ENCODE peak calls at places on chromosomes 1 and 21, in ten cellular contexts. J is upper lobe of right lung, V is cardiac muscle cell, C is fibroblast of pulmonary artery, Q is transverse colon, F is Right ventricle myocardium superior, B is breast epithelium, N is lower lobe of right lung, K is GM04504, X is astrocyte of the hippocampus. Y is an unnamed sample.

GRCh38 chr21:33024278-33025103 is 1.2 kb upstream of the OLIG2 start:
- DNase-seq in X (no peak), V (no peak), N (no peak), J (no peak), C (no peak), B (no peak), F (no peak), K (no peak), Q (no peak), Y (no peak)

GRCh38 chr21:45593162-45594022 is 50.1 kb upstream of the PCBP3 start:
- DNase-seq in Q (no peak), F (no peak), J (peak), N (peak), K (no peak), X (no peak), C (no peak), B (no peak), V (no peak), Y (no peak)

GRCh38 chr1:65309317-65310077 is at the start of gene DNAJC6:
- DNase-seq in X (peak), B (peak), J (peak), N (peak), F (peak), C (peak), Q (peak), V (peak), K (peak), Y (peak)

GRCh38 chr1:80059940-80060339 is 1053.4 kb upstream of the ADGRL4 start:
- DNase-seq in F (no peak), C (peak), K (no peak), N (no peak), J (no peak), Q (no peak), B (no peak), X (no peak), V (peak), Y (no peak)

GRCh38 chr1:66292944-66293343 is 241.0 kb upstream of the SGIP1 start:
- DNase-seq in X (no peak), B (no peak), F (no peak), V (no peak), Q (no peak), N (no peak), K (no peak), J (no peak), C (no peak), Y (no peak)

GRCh38 chr1:94725566-94725965 is 94.6 kb upstream of the SLC44A3 start:
- DNase-seq in K (no peak), J (no peak), Q (no peak), V (peak), C (no peak), X (peak), F (no peak), N (no peak), B (no peak), Y (no peak)

GRCh38 chr21:16674949-16675348 is 837.9 kb upstream of the CXADR start:
- DNase-seq in V (no peak), N (no peak), J (no peak), X (no peak), B (no peak), K (no peak), C (no peak), F (no peak), Q (no peak), Y (no peak)

GRCh38 chr1:94017155-94017829 is 103.7 kb downstream of the ABCA4 start:
- DNase-seq in V (no peak), F (no peak), B (no peak), N (no peak), J (no peak), X (no peak), C (no peak), Q (no peak), K (no peak), Y (no peak)

GRCh38 chr21:25507522-25507921 is 99.8 kb downstream of the MRPL39 start:
- DNase-seq in F (no peak), B (no peak), K (no peak), N (no peak), Q (no peak), C (no peak), V (no peak), X (no peak), J (no peak), Y (no peak)

GRCh38 chr1:67332653-67333529 is 25.2 kb downstream of the IL12RB2 start:
- DNase-seq in B (no peak), F (no peak), N (no peak), V (no peak), C (no peak), J (no peak), K (no peak), X (no peak), Q (no peak), Y (no peak)

GRCh38 chr1:229913491-229913890 is 153.5 kb upstream of the GALNT2 start:
- DNase-seq in B (no peak), K (no peak), X (no peak), Q (no peak), J (no peak), C (no peak), F (no peak), N (no peak), V (no peak), Y (no peak)

GRCh38 chr1:91075233-91076135 is 53.6 kb upstream of the ZNF644 start:
- DNase-seq in X (no peak), C (peak), B (no peak), V (peak), F (no peak), K (no peak), J (no peak), Q (no peak), N (no peak), Y (no peak)

GRCh38 chr1:12078938-12079861 is 16.1 kb downstream of the TNFRSF8 start:
- DNase-seq in N (no peak), K (no peak), Q (no peak), X (peak), B (no peak), C (peak), J (no peak), V (peak), F (no peak), Y (peak)

GRCh38 chr1:1665815-1666251 is 7.0 kb upstream of the CDK11B start:
- DNase-seq in J (peak), K (no peak), F (no peak), N (peak), C (no peak), B (no peak), X (no peak), Q (no peak), V (peak), Y (no peak)

GRCh38 chr1:194295690-194296089 is 1109.3 kb upstream of the B3GALT2 start:
- DNase-seq in C (peak), F (no peak), K (no peak), X (peak), Q (no peak), B (no peak), V (peak), J (no peak), N (no peak), Y (peak)

GRCh38 chr1:234957330-234958065 is 171.1 kb downstream of the TOMM20 start:
- DNase-seq in K (no peak), B (no peak), X (peak), V (peak), F (no peak), Q (peak), C (peak), J (no peak), N (no peak), Y (peak)

GRCh38 chr1:246875041-246876026 is 56.4 kb downstream of the AHCTF1 start:
- DNase-seq in X (peak), C (peak), N (no peak), V (peak), B (no peak), Q (peak), J (no peak), K (peak), F (no peak), Y (peak)

GRCh38 chr1:44783697-44784093 is 4.3 kb downstream of the BEST4 start:
- DNase-seq in V (no peak), F (no peak), Q (no peak), C (no peak), N (no peak), J (no peak), B (no peak), X (peak), K (no peak), Y (no peak)

GRCh38 chr1:43584203-43584602 is 53.5 kb downstream of the PTPRF start:
- DNase-seq in V (no peak), B (no peak), J (no peak), C (no peak), N (no peak), X (no peak), Q (no peak), K (no peak), F (no peak), Y (no peak)

GRCh38 chr1:60134706-60135105 is 61.1 kb upstream of the C1orf87 start:
- DNase-seq in V (no peak), X (no peak), Q (no peak), J (no peak), C (no peak), B (no peak), N (no peak), K (no peak), F (no peak), Y (no peak)

GRCh38 chr1:12003762-12004161 is 15.5 kb upstream of the MIIP start:
- DNase-seq in B (no peak), V (no peak), J (no peak), F (peak), X (no peak), C (no peak), Q (no peak), K (no peak), N (no peak), Y (no peak)

GRCh38 chr1:40634901-40635655 is 30.4 kb downstream of the RIMS3 start:
- DNase-seq in J (no peak), C (peak), K (no peak), N (no peak), Q (no peak), F (no peak), X (no peak), V (no peak), B (no peak), Y (peak)

GRCh38 chr21:16113052-16113715 is 383.4 kb downstream of the USP25 start:
- DNase-seq in K (no peak), N (no peak), C (no peak), J (no peak), F (no peak), Q (no peak), X (no peak), B (no peak), V (no peak), Y (no peak)

GRCh38 chr1:234545512-234546386 is 64.2 kb downstream of the IRF2BP2 start:
- DNase-seq in C (no peak), K (no peak), Q (no peak), F (no peak), J (no peak), B (no peak), N (no peak), X (no peak), V (no peak), Y (no peak)

GRCh38 chr1:180898441-180899219 is 14.1 kb upstream of the KIAA1614 start:
- DNase-seq in N (no peak), K (no peak), B (no peak), C (peak), V (peak), F (no peak), Q (no peak), J (no peak), X (peak), Y (no peak)

GRCh38 chr1:53511323-53511932 is 52.2 kb downstream of the DMRTB1 start:
- DNase-seq in N (no peak), C (no peak), X (no peak), F (peak), Q (no peak), V (no peak), J (no peak), K (no peak), B (no peak), Y (no peak)

GRCh38 chr1:23777979-23778814 is at the start of gene PITHD1:
- DNase-seq in F (peak), N (peak), J (peak), X (peak), V (peak), C (peak), K (peak), B (peak), Q (peak), Y (peak)

GRCh38 chr1:1680031-1680911 is 12.3 kb downstream of the SLC35E2B start:
- DNase-seq in F (no peak), C (no peak), Q (no peak), X (no peak), K (no peak), V (no peak), J (no peak), B (peak), N (peak), Y (no peak)

GRCh38 chr1:117652421-117652820 is 46.6 kb downstream of the TENT5C start:
- DNase-seq in Q (no peak), C (no peak), K (no peak), F (no peak), N (no peak), B (no peak), J (no peak), X (no peak), V (no peak), Y (no peak)

GRCh38 chr1:17119076-17119743 is at the start of gene PADI2:
- DNase-seq in J (peak), K (no peak), B (peak), V (peak), Q (peak), N (peak), C (peak), F (peak), X (peak), Y (peak)

GRCh38 chr21:42865361-42866160 is 13.8 kb downstream of the WDR4 start:
- DNase-seq in C (no peak), K (no peak), N (peak), X (no peak), Q (no peak), J (peak), B (no peak), V (no peak), F (peak), Y (no peak)

GRCh38 chr1:43358121-43358745 is 548 bp upstream of the CDC20 start:
- DNase-seq in Q (peak), N (no peak), V (no peak), J (no peak), K (no peak), B (no peak), C (peak), F (no peak), X (peak), Y (peak)

Y was measured in astrocyte of the spinal cord.